ENCODE peak calls at places on chromosomes 4 and X, in five cellular contexts. O is A549, K is HepG2, X is K562, Y is SK-N-SH. V is an unnamed sample.

GRCh38 chrX:48058621-48059295 is 12.7 kb downstream of the ZNF630 start:
- DNase-seq in O (no peak), X (no peak), Y (no peak), K (no peak), V (no peak)

GRCh38 chrX:39859991-39860861 is 237.5 kb downstream of the BCOR start:
- DNase-seq in X (peak), Y (peak), O (peak), K (no peak), V (peak)

GRCh38 chr4:157824006-157824405 is 348.8 kb downstream of the GASK1B start:
- DNase-seq in X (no peak), Y (no peak), O (no peak), K (no peak), V (no peak)

GRCh38 chr4:95290702-95291101 is 258.1 kb downstream of the UNC5C start:
- DNase-seq in K (no peak), X (no peak), Y (no peak), O (no peak), V (no peak)

GRCh38 chrX:84441143-84441542 is 61.1 kb downstream of the HDX start:
- DNase-seq in Y (no peak), K (no peak), O (no peak), X (no peak), V (no peak)

GRCh38 chrX:138771042-138771441 is 59.5 kb upstream of the FGF13 start:
- DNase-seq in O (no peak), K (no peak), X (no peak), Y (no peak), V (no peak)

GRCh38 chr4:26766142-26766541 is 94.5 kb upstream of the STIM2 start:
- DNase-seq in X (no peak), K (no peak), O (no peak), Y (no peak), V (no peak)

GRCh38 chr4:113355550-113356371 is 306.3 kb downstream of the ANK2 start:
- DNase-seq in O (no peak), X (peak), Y (no peak), K (no peak), V (peak)

GRCh38 chr4:48781968-48782367 is 1.9 kb upstream of the FRYL start:
- DNase-seq in O (no peak), X (no peak), Y (no peak), K (no peak), V (no peak)

GRCh38 chr4:104488151-104488550 is 6.5 kb downstream of the CXXC4 start:
- DNase-seq in Y (no peak), X (no peak), K (no peak), O (no peak), V (no peak)

GRCh38 chrX:17591741-17592110 is 145.6 kb upstream of the SCML1 start:
- DNase-seq in X (no peak), K (no peak), Y (no peak), O (no peak), V (no peak)

GRCh38 chr4:164488114-164488513 is 265.8 kb upstream of the SMIM31 start:
- DNase-seq in O (no peak), X (no peak), K (no peak), Y (no peak), V (no peak)

GRCh38 chr4:74056114-74056857 is 17.8 kb upstream of the CXCL3 start:
- DNase-seq in X (peak), O (peak), Y (no peak), K (no peak), V (no peak)

GRCh38 chrX:15849555-15849954 is 5.1 kb downstream of the AP1S2 start:
- DNase-seq in O (peak), X (peak), K (no peak), Y (peak), V (no peak)

GRCh38 chr4:4492161-4492847 is 49.5 kb downstream of the STX18 start:
- DNase-seq in X (no peak), K (no peak), Y (no peak), O (no peak), V (peak)

GRCh38 chrX:261167-261857 is 19.9 kb upstream of the PLCXD1 start:
- DNase-seq in O (peak), Y (no peak), X (peak), K (no peak), V (no peak)

GRCh38 chr4:57443308-57444243 is 333.4 kb upstream of the IGFBP7 start:
- DNase-seq in Y (no peak), X (no peak), O (no peak), K (no peak), V (no peak)

GRCh38 chr4:59612235-59612634 is 1587.9 kb upstream of the ADGRL3 start:
- DNase-seq in K (no peak), O (peak), X (no peak), Y (no peak), V (no peak)

GRCh38 chrX:153857348-153857903 is 27.1 kb upstream of the PDZD4 start:
- DNase-seq in Y (no peak), X (peak), O (no peak), K (no peak), V (no peak)

GRCh38 chr4:89781321-89781720 is 55.6 kb downstream of the SNCA start:
- DNase-seq in O (no peak), K (no peak), X (no peak), Y (no peak), V (no peak)

GRCh38 chr4:3223986-3224748 is 24.8 kb upstream of the MSANTD1 start:
- DNase-seq in K (no peak), O (no peak), Y (no peak), X (no peak), V (no peak)
- TF ChIP-seq SMC3 in K (no peak), O (no peak), Y (no peak), X (no peak), V (no peak)

GRCh38 chr4:123396294-123397275 is at the start of gene SPRY1:
- DNase-seq in K (peak), X (peak), Y (peak), O (peak), V (peak)

GRCh38 chr4:123399638-123400358 is 3.2 kb downstream of the SPRY1 start:
- DNase-seq in X (no peak), K (no peak), O (no peak), Y (no peak), V (no peak)

GRCh38 chr4:123398803-123399637 is 2.4 kb downstream of the SPRY1 start:
- DNase-seq in X (peak), K (peak), O (peak), Y (peak), V (no peak)

GRCh38 chr4:123398151-123398802 is 1.7 kb downstream of the SPRY1 start:
- DNase-seq in K (no peak), O (peak), X (peak), Y (peak), V (no peak)

GRCh38 chr4:123397276-123398150 is 918 bp downstream of the SPRY1 start:
- DNase-seq in O (no peak), Y (peak), K (peak), X (peak), V (no peak)
- TF ChIP-seq CHD2 in O (no peak), Y (no peak), K (no peak), X (peak), V (no peak)

DNA sequence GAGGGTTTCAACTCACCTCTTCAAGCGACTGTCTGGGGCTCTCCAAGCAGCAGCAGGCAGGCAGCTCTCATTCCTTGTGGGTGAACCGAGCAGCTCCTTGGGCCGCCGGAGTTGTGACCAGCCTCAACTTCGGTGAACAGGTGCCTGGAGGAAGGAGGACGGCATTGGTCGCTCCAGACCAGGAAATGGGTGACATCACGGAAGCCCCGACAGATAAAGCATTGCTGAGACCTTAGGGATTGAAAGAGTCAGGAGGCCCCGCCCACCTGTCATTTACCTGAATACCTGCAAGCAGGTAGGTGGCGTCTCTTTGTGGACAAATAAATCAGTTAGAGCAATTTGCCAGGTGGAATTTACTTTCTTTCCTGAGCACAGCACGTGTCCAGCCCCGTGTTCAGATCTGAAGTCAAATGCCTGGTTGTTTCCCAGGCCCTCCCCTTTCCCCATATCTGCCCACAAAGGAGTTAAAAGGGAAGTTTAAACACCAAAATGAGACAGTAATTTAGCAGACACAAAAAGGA is at the start of gene LNX1:
- DNase-seq in O (no peak), K (no peak), X (peak), Y (no peak), V (no peak)
- TF ChIP-seq SMC3 in O (no peak), K (no peak), X (no peak), Y (no peak), V (no peak)

GRCh38 chrX:115437841-115438240 is 123.1 kb upstream of the PLS3 start:
- DNase-seq in X (no peak), K (no peak), Y (no peak), O (no peak), V (no peak)
- TF ChIP-seq CHD2 in X (no peak), K (no peak), Y (no peak), O (no peak), V (no peak)

GRCh38 chr4:180542445-180543100 is 1700.6 kb upstream of the TENM3 start:
- DNase-seq in K (no peak), Y (no peak), O (no peak), X (no peak), V (no peak)
- TF ChIP-seq SMC3 in K (no peak), Y (no peak), O (no peak), X (no peak), V (no peak)

GRCh38 chrX:120377179-120377578 is 15.3 kb downstream of the ATP1B4 start:
- DNase-seq in O (no peak), Y (no peak), K (no peak), X (no peak), V (no peak)
- TF ChIP-seq CHD2 in O (no peak), Y (no peak), K (no peak), X (no peak), V (no peak)

V was measured in GM12878.